ENCODE peak calls at places on chromosomes 4 and X, in five cellular contexts. One of them, this sample, is unnamed.

GRCh38 chrX:134604701-134605271 is 53.5 kb downstream of the PLAC1 start:
- DNase-seq in NCI-H1436: peak
- DNase-seq in HTR-8/SVneo: no peak
- DNase-seq in caudate nucleus: no peak
- DNase-seq in GM23248: peak
- DNase-seq in this sample: peak

GRCh38 chr4:151659631-151660030 is 101.2 kb downstream of the GATB start:
- DNase-seq in HTR-8/SVneo: no peak
- DNase-seq in caudate nucleus: no peak
- DNase-seq in NCI-H1436: no peak
- DNase-seq in GM23248: peak
- DNase-seq in this sample: no peak

GRCh38 chr4:183987987-183988392 is 82.9 kb downstream of the STOX2 start:
- DNase-seq in HTR-8/SVneo: peak
- DNase-seq in GM23248: peak
- DNase-seq in NCI-H1436: no peak
- DNase-seq in caudate nucleus: peak
- DNase-seq in this sample: peak

GRCh38 chr4:111847256-111848108 is 297.8 kb upstream of the FAM241A start:
- DNase-seq in HTR-8/SVneo: no peak
- DNase-seq in NCI-H1436: no peak
- DNase-seq in GM23248: peak
- DNase-seq in caudate nucleus: no peak
- DNase-seq in this sample: no peak

GRCh38 chr4:71211748-71212147 is 127.1 kb upstream of the SLC4A4 start:
- DNase-seq in NCI-H1436: no peak
- DNase-seq in HTR-8/SVneo: no peak
- DNase-seq in GM23248: peak
- DNase-seq in caudate nucleus: no peak
- DNase-seq in this sample: no peak

GRCh38 chr4:64341711-64342110 is 67.5 kb downstream of the TECRL start:
- DNase-seq in GM23248: no peak
- DNase-seq in NCI-H1436: no peak
- DNase-seq in caudate nucleus: no peak
- DNase-seq in HTR-8/SVneo: no peak
- DNase-seq in this sample: no peak

GRCh38 chr4:56410247-56410646 is 23.0 kb upstream of the AASDH start:
- DNase-seq in NCI-H1436: peak
- DNase-seq in GM23248: peak
- DNase-seq in caudate nucleus: peak
- DNase-seq in HTR-8/SVneo: peak
- DNase-seq in this sample: peak

GRCh38 chr4:162683659-162684370 is 482.9 kb downstream of the NAF1 start:
- DNase-seq in NCI-H1436: no peak
- DNase-seq in HTR-8/SVneo: no peak
- DNase-seq in GM23248: no peak
- DNase-seq in caudate nucleus: no peak
- DNase-seq in this sample: no peak

GRCh38 chrX:139720136-139720535 is 12.2 kb upstream of the MCF2 start:
- DNase-seq in NCI-H1436: no peak
- DNase-seq in caudate nucleus: no peak
- DNase-seq in GM23248: peak
- DNase-seq in HTR-8/SVneo: peak
- DNase-seq in this sample: no peak

GRCh38 chr4:124459922-124460301 is 252.6 kb downstream of the ANKRD50 start:
- DNase-seq in GM23248: peak
- DNase-seq in HTR-8/SVneo: no peak
- DNase-seq in NCI-H1436: no peak
- DNase-seq in caudate nucleus: no peak
- DNase-seq in this sample: no peak

GRCh38 chrX:41334866-41335589 is 1.1 kb downstream of the DDX3X start:
- DNase-seq in HTR-8/SVneo: no peak
- DNase-seq in caudate nucleus: peak
- DNase-seq in GM23248: peak
- DNase-seq in NCI-H1436: no peak
- DNase-seq in this sample: no peak

GRCh38 chr4:127219247-127219646 is 413.5 kb upstream of the INTU start:
- DNase-seq in caudate nucleus: no peak
- DNase-seq in NCI-H1436: no peak
- DNase-seq in HTR-8/SVneo: no peak
- DNase-seq in GM23248: no peak
- DNase-seq in this sample: no peak

GRCh38 chrX:81195712-81196111 is 6.0 kb downstream of the HMGN5 start:
- DNase-seq in GM23248: peak
- DNase-seq in caudate nucleus: peak
- DNase-seq in HTR-8/SVneo: no peak
- DNase-seq in NCI-H1436: peak
- DNase-seq in this sample: no peak

GRCh38 chr4:145954924-145955339 is 16.3 kb upstream of the ZNF827 start:
- DNase-seq in NCI-H1436: no peak
- DNase-seq in caudate nucleus: no peak
- DNase-seq in GM23248: peak
- DNase-seq in HTR-8/SVneo: no peak
- DNase-seq in this sample: no peak

GRCh38 chr4:110287130-110287529 is 88.7 kb upstream of the ELOVL6 start:
- DNase-seq in caudate nucleus: no peak
- DNase-seq in NCI-H1436: no peak
- DNase-seq in GM23248: peak
- DNase-seq in HTR-8/SVneo: peak
- DNase-seq in this sample: no peak